ENCODE peak calls at places on chromosomes 5 and 9, in six cellular contexts. K, O, Z, W, M and Y are unnamed samples.
A peak's percentile ranks its signal among the peaks of the same experiment; 100 is the strongest.

GRCh38 chr5:82512025-82512424 is 233.9 kb upstream of the RPS23 start:
- DNase-seq in Z (no peak), W (no peak), O (no peak), M (no peak), K (no peak), Y (no peak)

GRCh38 chr5:142756576-142756975 is 13.6 kb upstream of the ARHGAP26 start:
- DNase-seq in Z (no peak), W (no peak), M (no peak), O (no peak), K (no peak), Y (no peak)

GRCh38 chr5:123035950-123036390 is 555 bp downstream of the PPIC start:
- DNase-seq in K (peak; percentile 46), O (peak; percentile 39), M (peak; percentile 82), Z (peak; percentile 22), W (peak; percentile 85), Y (no peak)

GRCh38 chr5:72572236-72572765 is 65.1 kb upstream of the ZNF366 start:
- DNase-seq in K (no peak), W (no peak), Z (no peak), O (no peak), M (no peak), Y (no peak)

GRCh38 chr9:4732890-4733289 is 8.1 kb downstream of the AK3 start:
- DNase-seq in Z (no peak), O (no peak), M (no peak), K (no peak), W (no peak), Y (no peak)

GRCh38 chr5:122182491-122182921 is 53.2 kb downstream of the ZNF474 start:
- DNase-seq in K (peak; percentile 85), O (peak; percentile 68), W (no peak), M (peak; percentile 84), Z (no peak), Y (no peak)

GRCh38 chr5:31728039-31728438 is 89.1 kb downstream of the PDZD2 start:
- DNase-seq in O (no peak), M (no peak), K (no peak), W (no peak), Z (no peak), Y (no peak)

GRCh38 chr5:91636351-91636750 is 253.2 kb upstream of the ARRDC3 start:
- DNase-seq in O (peak; percentile 17), W (no peak), K (no peak), M (no peak), Z (no peak), Y (no peak)

GRCh38 chr5:162174358-162174757 is 106.8 kb downstream of the GABRG2 start:
- DNase-seq in M (no peak), K (no peak), W (no peak), Z (no peak), O (no peak), Y (no peak)

GRCh38 chr5:41747291-41747690 is 122.9 kb downstream of the OXCT1 start:
- DNase-seq in W (no peak), Z (no peak), M (peak; percentile 58), O (peak; percentile 41), K (peak; percentile 68), Y (no peak)

GRCh38 chr9:88308831-88309230 is 79.4 kb upstream of the SPIN1 start:
- DNase-seq in M (no peak), O (no peak), Z (no peak), K (no peak), W (no peak), Y (no peak)

GRCh38 chr9:129206921-129207320 is 28.9 kb upstream of the IER5L start:
- DNase-seq in M (no peak), K (no peak), O (no peak), W (peak; percentile 6), Z (no peak), Y (peak; percentile 22)

GRCh38 chr5:139776856-139777255 is 18.8 kb upstream of the PSD2 start:
- DNase-seq in W (no peak), M (no peak), Z (no peak), O (no peak), K (no peak), Y (no peak)

GRCh38 chr9:79256691-79257213 is 315.0 kb upstream of the TLE4 start:
- DNase-seq in W (no peak), Z (no peak), K (peak; percentile 32), O (peak; percentile 64), M (no peak), Y (no peak)

GRCh38 chr5:159262859-159263568 is at the start of gene UBLCP1:
- DNase-seq in Z (peak; percentile 76), O (peak; percentile 75), K (peak; percentile 81), W (peak; percentile 90), M (peak; percentile 93), Y (peak; percentile 84)

GRCh38 chr5:141485305-141486055 is 650 bp downstream of the PCDHGC4 start:
- DNase-seq in Z (no peak), M (no peak), W (peak; percentile 50), O (no peak), K (no peak), Y (no peak)

GRCh38 chr9:113998114-113998513 is 80.0 kb downstream of the AMBP start:
- DNase-seq in M (no peak), K (no peak), O (no peak), Z (no peak), W (no peak), Y (no peak)

GRCh38 chr5:87524217-87524616 is 111.5 kb upstream of the CCNH start:
- DNase-seq in Z (no peak), M (no peak), W (no peak), O (no peak), K (no peak), Y (no peak)

GRCh38 chr9:132182609-132183073 is 20.8 kb downstream of the NTNG2 start:
- DNase-seq in M (no peak), O (no peak), W (no peak), K (no peak), Z (no peak), Y (no peak)

GRCh38 chr9:132183715-132184114 is 21.9 kb downstream of the NTNG2 start:
- DNase-seq in K (no peak), O (peak; percentile 32), Z (no peak), W (no peak), M (no peak), Y (no peak)

GRCh38 chr9:132185164-132186009 is 23.5 kb downstream of the NTNG2 start:
- DNase-seq in K (no peak), W (no peak), O (no peak), Z (no peak), M (no peak), Y (no peak)

GRCh38 chr9:132181796-132182521 is 20.1 kb downstream of the NTNG2 start:
- DNase-seq in M (no peak), O (no peak), K (no peak), Z (no peak), W (peak; percentile 90), Y (no peak)

DNA sequence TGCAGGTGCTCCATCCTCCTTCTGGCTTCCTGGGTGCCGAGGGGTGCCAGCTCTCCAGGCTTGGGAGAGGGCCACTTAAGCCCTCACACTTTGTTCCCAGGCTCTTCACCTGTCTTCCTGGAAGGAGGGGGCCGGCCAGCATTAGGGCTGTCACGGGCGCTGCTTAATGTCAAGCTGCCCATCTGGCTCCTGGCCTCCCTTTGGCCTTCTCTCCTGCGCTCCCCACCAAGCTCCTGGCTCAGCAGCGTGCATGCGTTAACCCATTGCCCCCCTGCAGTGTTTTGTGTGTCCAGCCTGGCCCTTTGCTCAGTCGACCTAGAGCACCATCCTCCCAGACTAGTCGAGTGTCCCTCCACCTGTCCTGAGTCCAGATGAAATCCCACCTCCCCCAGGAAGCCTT is 21.3 kb downstream of the NTNG2 start:
- DNase-seq in W (no peak), K (no peak), Z (no peak), O (no peak), M (no peak), Y (no peak)
- H3K4me1 ChIP-seq in W (no peaks in the 10 kb centered on the region), K (no peaks in the 10 kb centered on the region), Z (no peaks in the 10 kb centered on the region), O (no peaks in the 10 kb centered on the region), M (peaks cover 6% of the 10 kb centered on the region), Y (no peaks in the 10 kb centered on the region)

DNA sequence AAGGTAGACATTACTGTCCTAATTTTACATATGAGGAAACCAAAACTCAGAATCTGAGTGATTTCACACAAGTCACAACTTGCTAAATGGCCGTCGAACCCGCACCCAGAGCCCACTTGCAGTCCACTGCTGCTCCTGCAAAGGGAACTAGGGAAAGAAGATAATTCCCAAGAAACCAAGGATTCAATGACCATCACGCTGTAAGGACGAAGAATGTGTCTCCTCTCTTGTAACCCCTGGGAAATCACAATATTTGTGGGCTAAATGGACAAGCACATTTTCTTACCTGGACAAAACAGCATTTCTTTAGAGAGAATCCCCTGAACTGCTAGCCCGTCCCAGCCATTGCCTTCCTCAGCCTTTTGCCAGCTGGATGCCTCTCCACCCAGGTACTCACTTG is 2.4 kb downstream of the RPS14 start:
- DNase-seq in W (no peak), Z (no peak), M (no peak), K (no peak), O (no peak), Y (no peak)
- H3K4me3 ChIP-seq in W (no peak overlapping the region), Z (no peak overlapping the region), M (peak overlapping the region; percentile 100), K (no peak overlapping the region), O (peak overlapping the region; percentile 95), Y (no peak overlapping the region)

DNA sequence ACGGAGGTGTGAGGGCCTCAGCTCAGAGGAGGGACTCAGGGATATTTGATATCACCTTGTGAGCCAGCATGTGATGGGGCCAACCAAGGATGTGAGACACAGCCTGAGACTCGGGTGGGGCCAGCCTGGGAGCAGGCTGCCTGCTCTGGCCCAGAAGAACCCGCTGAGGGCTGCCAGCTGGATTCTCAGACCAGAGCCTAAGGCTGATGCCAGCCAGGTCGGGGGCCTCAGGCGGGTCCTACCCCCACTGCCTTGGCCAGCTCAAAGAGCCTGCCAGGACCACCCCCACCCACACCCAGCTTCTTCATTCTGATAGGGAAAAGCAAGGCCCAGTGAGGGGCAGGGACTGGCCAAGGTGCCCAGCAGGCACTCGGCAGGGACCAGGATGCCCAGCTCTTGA is 20.3 kb upstream of the DUSP1 start:
- DNase-seq in M (peak; percentile 37), O (no peak), K (no peak), W (no peak), Z (no peak), Y (no peak)
- H3K4me1 ChIP-seq in M (peaks cover 84% of the 10 kb centered on the region), O (peaks cover 23% of the 10 kb centered on the region), K (peaks cover 33% of the 10 kb centered on the region), W (peaks cover 18% of the 10 kb centered on the region), Z (peaks cover 97% of the 10 kb centered on the region), Y (no peaks in the 10 kb centered on the region)

GRCh38 chr5:27854243-27854852 is 816.0 kb upstream of the CDH9 start:
- DNase-seq in W (no peak), M (no peak), K (no peak), O (peak; percentile 39), Z (no peak), Y (no peak)
- H3K4me3 ChIP-seq in W (no peak overlapping the region), M (no peak overlapping the region), K (no peak overlapping the region), O (no peak overlapping the region), Z (no peak overlapping the region), Y (no peak overlapping the region)